ENCODE peak calls at places on chromosomes 6 and 20, in six cellular contexts. E is Panc1, M is H1, V is endothelial cell of umbilical vein, O is HL-60, C is sigmoid colon. P is an unnamed sample.

GRCh38 chr6:133837801-133838349 is 51.0 kb upstream of the TCF21 start:
- DNase-seq in E (peak; percentile 20), M (peak; percentile 93), V (peak; percentile 34), O (peak; percentile 11), C (no peak), P (no peak)

GRCh38 chr20:49595811-49596545 is 28.0 kb upstream of the PTGIS start:
- DNase-seq in E (no peak), M (no peak), V (peak; percentile 44), O (peak; percentile 50), C (peak; percentile 81), P (no peak)

GRCh38 chr6:121442591-121442990 is 7.1 kb downstream of the GJA1 start:
- DNase-seq in E (no peak), M (no peak), V (peak; percentile 51), O (no peak), C (no peak), P (no peak)

GRCh38 chr6:43978473-43979360 is 148.5 kb downstream of the MRPL14 start:
- DNase-seq in E (no peak), M (peak; percentile 39), V (no peak), O (peak; percentile 46), C (no peak), P (no peak)

GRCh38 chr6:7087066-7087465 is 20.7 kb upstream of the RREB1 start:
- DNase-seq in E (no peak), M (no peak), V (peak; percentile 54), O (no peak), C (no peak), P (no peak)

GRCh38 chr6:114100421-114100820 is 129.5 kb upstream of the HDAC2 start:
- DNase-seq in E (no peak), M (no peak), V (peak; percentile 3), O (no peak), C (no peak), P (no peak)

GRCh38 chr20:13260620-13261279 is 39.7 kb downstream of the ISM1 start:
- DNase-seq in E (no peak), M (no peak), V (no peak), O (no peak), C (no peak), P (no peak)

GRCh38 chr6:53325785-53326184 is 23.0 kb downstream of the ELOVL5 start:
- DNase-seq in E (no peak), M (no peak), V (no peak), O (no peak), C (no peak), P (no peak)

GRCh38 chr20:3922223-3922982 is 33.2 kb downstream of the PANK2 start:
- DNase-seq in E (no peak), M (no peak), V (no peak), O (no peak), C (no peak), P (no peak)

GRCh38 chr20:1376453-1377270 is 16.2 kb downstream of the FKBP1A start:
- DNase-seq in E (no peak), M (no peak), V (peak; percentile 74), O (no peak), C (no peak), P (no peak)

GRCh38 chr20:3900187-3900604 is 11.0 kb downstream of the PANK2 start:
- DNase-seq in E (no peak), M (no peak), V (peak; percentile 67), O (no peak), C (no peak), P (no peak)

GRCh38 chr6:134253681-134254080 is 64.2 kb downstream of the SGK1 start:
- DNase-seq in E (no peak), M (no peak), V (no peak), O (no peak), C (no peak), P (peak; percentile 25)

GRCh38 chr6:40011844-40012243 is 77.6 kb upstream of the MOCS1 start:
- DNase-seq in E (no peak), M (no peak), V (no peak), O (no peak), C (no peak), P (no peak)

GRCh38 chr20:22773326-22773725 is 189.0 kb upstream of the FOXA2 start:
- DNase-seq in E (no peak), M (no peak), V (peak; percentile 10), O (no peak), C (no peak), P (no peak)

GRCh38 chr6:167575201-167575696 is 250.4 kb downstream of the TTLL2 start:
- DNase-seq in E (no peak), M (no peak), V (no peak), O (no peak), C (peak; percentile 52), P (no peak)

GRCh38 chr6:17394192-17394611 is 807 bp downstream of the CAP2 start:
- DNase-seq in E (no peak), M (peak; percentile 64), V (peak; percentile 57), O (no peak), C (peak; percentile 76), P (no peak)

GRCh38 chr6:1916334-1916985 is 306.7 kb downstream of the FOXC1 start:
- DNase-seq in E (no peak), M (no peak), V (peak; percentile 34), O (no peak), C (no peak), P (no peak)

GRCh38 chr20:9575836-9576235 is 61.4 kb downstream of the LAMP5 start:
- DNase-seq in E (no peak), M (no peak), V (no peak), O (no peak), C (no peak), P (no peak)

GRCh38 chr6:162962093-162962492 is 234.3 kb downstream of the PACRG start:
- DNase-seq in E (no peak), M (no peak), V (no peak), O (no peak), C (no peak), P (no peak)

GRCh38 chr6:74731204-74731603 is 474.6 kb downstream of the COL12A1 start:
- DNase-seq in E (no peak), M (no peak), V (peak; percentile 83), O (no peak), C (no peak), P (no peak)

GRCh38 chr6:99225172-99225571 is 124.3 kb downstream of the FAXC start:
- DNase-seq in E (no peak), M (no peak), V (no peak), O (no peak), C (no peak), P (no peak)

GRCh38 chr6:12280458-12280857 is 9.7 kb upstream of the EDN1 start:
- DNase-seq in E (no peak), M (no peak), V (no peak), O (no peak), C (no peak), P (no peak)

GRCh38 chr20:38789503-38790209 is 15.8 kb upstream of the PPP1R16B start:
- DNase-seq in E (no peak), M (no peak), V (no peak), O (no peak), C (no peak), P (no peak)

DNA sequence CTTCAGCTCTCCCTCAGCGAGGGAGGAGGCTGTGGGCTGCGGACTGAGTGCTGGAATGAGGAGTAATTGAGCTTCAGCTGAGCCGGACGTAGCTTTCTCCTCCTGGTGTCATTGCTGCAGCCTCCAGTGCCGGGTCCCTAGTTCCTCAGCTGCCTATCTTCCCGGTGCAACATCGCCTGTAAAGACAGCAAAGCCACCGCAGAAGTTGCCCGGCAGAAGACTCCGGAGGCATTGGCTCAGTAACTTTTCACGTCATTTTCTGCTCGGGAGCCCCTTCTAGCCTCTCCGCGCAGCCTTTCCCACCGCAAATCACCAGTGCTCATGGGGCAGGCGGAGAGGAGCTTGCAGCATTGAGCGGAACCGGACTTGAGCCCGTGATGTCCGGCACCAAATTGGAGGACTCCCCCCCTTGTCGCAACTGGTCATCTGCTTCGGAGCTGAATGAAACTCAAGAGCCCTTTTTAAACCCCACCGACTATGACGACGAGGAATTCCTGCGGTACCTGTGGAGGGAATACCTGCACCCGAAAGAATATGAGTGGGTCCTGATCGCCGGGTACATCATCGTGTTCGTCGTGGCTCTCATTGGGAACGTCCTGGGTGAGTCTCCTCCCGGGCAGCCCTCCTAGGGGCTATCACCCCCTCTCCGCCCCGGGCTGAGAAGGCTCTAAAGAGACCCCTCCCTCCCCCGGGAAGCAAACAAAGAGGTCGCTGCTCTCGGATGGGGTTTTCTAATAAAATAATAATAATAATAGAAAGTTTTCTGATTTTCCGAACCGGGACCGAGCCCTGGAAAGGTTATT is at the start of gene HCRTR2:
- DNase-seq in E (no peak), M (peak; percentile 59), V (no peak), O (no peak), C (no peak), P (no peak)
- H3K4me3 ChIP-seq in E (no peak within 1 kb of the TSS), M (peak within 1 kb of the TSS; percentile 49), V (no peak within 1 kb of the TSS), O (no peak within 1 kb of the TSS), C (peak within 1 kb of the TSS; percentile 4), P (peak within 1 kb of the TSS; percentile 31)

GRCh38 chr6:36933102-36933501 is 21.4 kb upstream of the PI16 start:
- DNase-seq in E (no peak), M (no peak), V (peak; percentile 23), O (no peak), C (no peak), P (no peak)
- TF ChIP-seq POLR2AphosphoS5 in E (no peak), M (no peak), V (no peak), O (no peak), C (no peak), P (no peak)

DNA sequence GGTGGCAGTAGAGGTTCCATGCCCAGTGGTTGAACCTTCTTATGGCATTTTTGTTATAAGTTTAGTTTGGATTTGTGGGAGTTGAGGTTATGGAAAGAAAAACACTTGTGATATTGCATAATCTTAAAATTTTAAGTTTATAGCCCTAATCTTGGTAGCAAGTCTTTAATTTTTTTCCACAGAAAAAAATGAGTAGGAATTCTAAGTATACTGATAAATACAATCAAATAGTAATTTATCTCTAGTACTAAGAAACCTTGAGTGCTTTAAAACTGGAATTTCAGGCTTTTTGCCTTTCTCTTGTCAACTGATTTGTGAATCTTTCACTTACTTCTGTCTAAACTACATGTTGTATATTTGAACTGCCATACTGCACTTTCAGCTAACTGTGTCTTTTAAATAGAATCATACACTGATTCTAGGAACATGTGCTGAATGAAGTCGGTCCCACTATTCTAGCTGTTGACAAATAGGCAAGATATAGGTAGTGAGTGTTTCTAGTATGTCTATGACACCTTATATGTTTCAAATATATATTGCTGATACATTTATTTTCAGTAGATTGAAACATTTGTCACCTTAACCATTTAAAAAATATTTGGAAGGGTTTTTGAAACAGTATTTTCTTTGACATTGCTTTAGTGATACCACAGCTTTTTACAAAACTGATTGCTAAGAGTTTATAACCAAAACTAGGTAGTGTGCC is 2.4 kb downstream of the PARD6B start:
- DNase-seq in E (no peak), M (no peak), V (no peak), O (no peak), C (no peak), P (no peak)
- H3K27ac ChIP-seq in E (peak overlapping the region; percentile 99), M (no peak overlapping the region), V (no peak overlapping the region), O (no peak overlapping the region), C (no peak overlapping the region), P (no peak overlapping the region)

DNA sequence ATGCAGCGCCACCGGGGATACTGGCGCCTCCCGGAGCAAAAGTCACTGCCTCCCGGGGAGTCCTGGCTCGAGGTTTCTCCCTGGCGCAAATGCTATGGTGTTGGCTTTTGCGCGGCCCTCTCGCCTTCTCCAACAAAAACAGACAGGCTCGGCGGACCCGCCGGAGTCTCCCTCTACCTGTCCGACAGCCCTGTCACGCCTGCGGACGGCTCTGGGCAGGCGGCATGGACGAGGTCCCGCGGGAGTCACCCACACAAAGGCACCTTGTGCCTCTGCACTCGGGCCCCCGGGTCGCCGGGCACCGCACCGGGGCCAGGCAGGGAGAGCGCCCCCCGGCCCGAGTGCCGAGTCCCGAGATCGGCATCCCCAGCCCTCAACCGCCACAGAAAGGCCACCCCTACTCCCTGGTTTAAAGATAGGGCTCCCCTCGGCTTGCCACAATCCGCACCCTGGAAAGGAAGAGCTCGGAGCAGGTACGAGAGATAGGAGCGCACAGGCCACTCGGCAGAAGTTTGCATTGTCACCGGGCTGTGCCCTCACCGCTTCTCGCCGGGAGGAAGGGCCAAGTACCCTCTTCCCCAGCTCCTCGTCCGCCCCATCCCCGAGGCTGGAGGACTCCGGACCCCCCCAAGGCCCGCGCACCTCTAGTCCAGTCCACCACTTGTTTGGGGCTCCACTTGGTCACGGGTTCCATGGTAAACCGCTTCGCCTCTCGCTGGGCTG is 903 bp downstream of the CNKSR3 start:
- DNase-seq in E (no peak), M (peak; percentile 85), V (peak; percentile 35), O (no peak), C (peak; percentile 79), P (peak; percentile 52)
- H3K4me3 ChIP-seq in E (peak overlapping the region; percentile 87), M (peak overlapping the region; percentile 67), V (peak overlapping the region; percentile 79), O (peak overlapping the region; percentile 74), C (peak overlapping the region; percentile 79), P (peak overlapping the region; percentile 61)

P was measured in breast epithelium.